ENCODE peak calls at places on chromosomes 7 and 10, in five cellular contexts. O is IMR-90, D is fibroblast of lung, H is spleen, R is left ventricle myocardium inferior. E is an unnamed sample. For H3K4me1, the result is how much of the 10 kb centered on the place peaks cover.

GRCh38 chr7:31104361-31105255 is 52.5 kb downstream of the ADCYAP1R1 start:
- DNase-seq in O (no peak), D (no peak), H (peak), R (no peak), E (peak)

GRCh38 chr10:18397886-18398285 is 253.5 kb downstream of the NSUN6 start:
- DNase-seq in O (no peak), D (no peak), H (no peak), R (no peak), E (no peak)

GRCh38 chr10:95214793-95215192 is 20.8 kb downstream of the ACSM6 start:
- DNase-seq in O (peak), D (peak), H (no peak), R (no peak), E (no peak)

GRCh38 chr10:11959966-11960365 is 82.6 kb downstream of the UPF2 start:
- DNase-seq in O (no peak), D (no peak), H (no peak), R (no peak), E (no peak)

GRCh38 chr10:35896011-35896410 is 253.9 kb upstream of the FZD8 start:
- DNase-seq in O (peak), D (peak), H (no peak), R (no peak), E (no peak)

GRCh38 chr7:36115448-36116321 is 37.4 kb upstream of the EEPD1 start:
- DNase-seq in O (peak), D (peak), H (no peak), R (peak), E (peak)

GRCh38 chr7:628041-628763 is 98.3 kb upstream of the DNAAF5 start:
- DNase-seq in O (no peak), D (no peak), H (peak), R (no peak), E (no peak)

GRCh38 chr7:11474902-11475585 is 357.0 kb downstream of the THSD7A start:
- DNase-seq in O (no peak), D (no peak), H (no peak), R (no peak), E (no peak)

GRCh38 chr10:101987136-101987535 is 68.8 kb downstream of the ARMH3 start:
- DNase-seq in O (no peak), D (no peak), H (no peak), R (no peak), E (no peak)

GRCh38 chr7:155227788-155228458 is 69.8 kb upstream of the INSIG1 start:
- DNase-seq in O (no peak), D (no peak), H (peak), R (no peak), E (no peak)

GRCh38 chr7:135374736-135375135 is 135.2 kb downstream of the CNOT4 start:
- DNase-seq in O (no peak), D (no peak), H (no peak), R (no peak), E (no peak)

GRCh38 chr10:127600479-127600878 is 51.4 kb downstream of the NPS start:
- DNase-seq in O (no peak), D (no peak), H (no peak), R (no peak), E (no peak)

GRCh38 chr10:125013529-125013872 is 71.6 kb downstream of the ZRANB1 start:
- DNase-seq in O (no peak), D (no peak), H (no peak), R (peak), E (no peak)

GRCh38 chr7:107207459-107207858 is 38.7 kb downstream of the HBP1 start:
- DNase-seq in O (no peak), D (no peak), H (no peak), R (no peak), E (no peak)

GRCh38 chr7:28301148-28301641 is 111.1 kb upstream of the CREB5 start:
- DNase-seq in O (peak), D (peak), H (no peak), R (no peak), E (no peak)

GRCh38 chr7:50588937-50589336 is 23.7 kb upstream of the DDC start:
- DNase-seq in O (no peak), D (no peak), H (no peak), R (no peak), E (no peak)

GRCh38 chr10:30219977-30220751 is 128.9 kb downstream of the MTPAP start:
- DNase-seq in O (peak), D (peak), H (no peak), R (no peak), E (no peak)

GRCh38 chr10:99339077-99339476 is 9.9 kb downstream of the CNNM1 start:
- DNase-seq in O (peak), D (peak), H (no peak), R (no peak), E (no peak)

GRCh38 chr10:110837418-110838120 is 34.2 kb upstream of the PDCD4 start:
- DNase-seq in O (no peak), D (no peak), H (no peak), R (no peak), E (no peak)

GRCh38 chr7:68152205-68152604 is 1155.6 kb downstream of the TYW1 start:
- DNase-seq in O (no peak), D (no peak), H (no peak), R (no peak), E (no peak)

GRCh38 chr10:112352044-112352443 is 21.9 kb upstream of the ACSL5 start:
- DNase-seq in O (no peak), D (no peak), H (no peak), R (no peak), E (no peak)

GRCh38 chr10:79948976-79949722 is at the start of gene SFTPD:
- DNase-seq in O (no peak), D (no peak), H (no peak), R (no peak), E (no peak)

GRCh38 chr7:43954524-43955228 is 28.4 kb downstream of the UBE2D4 start:
- DNase-seq in O (peak), D (peak), H (no peak), R (no peak), E (no peak)

GRCh38 chr10:44799971-44800370 is 111.2 kb upstream of the TMEM72 start:
- DNase-seq in O (no peak), D (peak), H (no peak), R (no peak), E (no peak)

GRCh38 chr10:14649739-14650138 is 125.0 kb downstream of the FAM107B start:
- DNase-seq in O (no peak), D (no peak), H (no peak), R (no peak), E (no peak)

GRCh38 chr10:14639635-14640034 is 135.1 kb downstream of the FAM107B start:
- DNase-seq in O (no peak), D (no peak), H (no peak), R (no peak), E (no peak)

GRCh38 chr10:14648936-14649335 is 125.8 kb downstream of the FAM107B start:
- DNase-seq in O (no peak), D (no peak), H (no peak), R (no peak), E (no peak)

GRCh38 chr10:14648042-14648765 is 126.5 kb downstream of the FAM107B start:
- DNase-seq in O (peak), D (peak), H (peak), R (peak), E (peak)

GRCh38 chr10:14645239-14645960 is 129.3 kb downstream of the FAM107B start:
- DNase-seq in O (no peak), D (no peak), H (no peak), R (no peak), E (no peak)
- H3K4me1 ChIP-seq in O (under half), D (under half), H (under half), R (under half), E (under half)

GRCh38 chr7:149688836-149689590 is 84.4 kb downstream of the ZNF467 start:
- DNase-seq in O (no peak), D (no peak), H (no peak), R (no peak), E (no peak)
- H3K4me1 ChIP-seq in O (under half), D (under half), H (under half), R (under half), E (under half)

GRCh38 chr7:108310351-108310750 is 145.9 kb downstream of the NRCAM start:
- DNase-seq in O (no peak), D (peak), H (no peak), R (no peak), E (no peak)
- H3K4me1 ChIP-seq in O (under half), D (under half), H (under half), R (under half), E (under half)

GRCh38 chr10:70461397-70462348 is 16.9 kb upstream of the PALD1 start:
- DNase-seq in O (peak), D (peak), H (no peak), R (peak), E (peak)

GRCh38 chr10:70459061-70459770 is 17.7 kb upstream of the NODAL start:
- DNase-seq in O (no peak), D (no peak), H (no peak), R (no peak), E (peak)

GRCh38 chr10:70457759-70458305 is 16.4 kb upstream of the NODAL start:
- DNase-seq in O (no peak), D (no peak), H (no peak), R (no peak), E (no peak)

GRCh38 chr10:70458329-70459060 is 17.0 kb upstream of the NODAL start:
- DNase-seq in O (peak), D (peak), H (peak), R (peak), E (peak)

DNA sequence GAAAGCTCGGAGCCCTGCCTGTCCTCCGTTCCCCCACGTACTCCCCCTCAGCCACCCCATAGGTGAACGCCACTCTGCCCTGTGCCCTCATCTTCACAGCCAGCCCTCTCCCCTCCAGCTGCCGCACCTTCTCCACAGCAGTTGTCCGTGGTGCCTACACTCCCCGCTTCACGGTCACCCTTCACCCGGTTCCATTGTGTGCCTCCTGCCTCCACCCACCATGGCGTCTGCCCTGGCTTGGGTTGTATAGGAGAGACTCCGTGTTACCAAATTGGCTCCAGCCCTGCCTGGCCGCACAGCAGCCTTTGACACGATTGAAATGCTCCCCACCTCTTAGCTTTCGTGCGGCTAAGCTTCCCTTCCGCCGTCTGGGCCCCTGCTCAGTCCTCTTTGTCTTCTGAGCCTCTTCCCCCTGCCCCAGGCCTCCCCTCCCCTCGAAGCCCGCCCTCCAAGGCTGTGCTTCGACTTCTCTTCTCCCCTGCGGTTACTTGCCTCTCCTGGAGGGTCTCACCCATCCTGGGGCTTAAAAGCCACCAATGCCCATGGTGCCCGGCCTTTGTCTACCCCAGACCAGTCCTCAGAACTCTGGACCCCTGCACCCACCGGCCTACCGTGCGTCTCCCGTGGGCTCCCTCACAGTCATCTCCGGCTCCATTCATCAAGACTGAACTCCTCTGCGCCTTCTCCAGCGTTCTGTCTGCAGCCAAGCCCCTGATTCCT is 18.4 kb upstream of the NODAL start:
- DNase-seq in O (no peak), D (no peak), H (no peak), R (no peak), E (no peak)
- H3K4me1 ChIP-seq in O (under half), D (under half), H (half or more), R (half or more), E (under half)

DNA sequence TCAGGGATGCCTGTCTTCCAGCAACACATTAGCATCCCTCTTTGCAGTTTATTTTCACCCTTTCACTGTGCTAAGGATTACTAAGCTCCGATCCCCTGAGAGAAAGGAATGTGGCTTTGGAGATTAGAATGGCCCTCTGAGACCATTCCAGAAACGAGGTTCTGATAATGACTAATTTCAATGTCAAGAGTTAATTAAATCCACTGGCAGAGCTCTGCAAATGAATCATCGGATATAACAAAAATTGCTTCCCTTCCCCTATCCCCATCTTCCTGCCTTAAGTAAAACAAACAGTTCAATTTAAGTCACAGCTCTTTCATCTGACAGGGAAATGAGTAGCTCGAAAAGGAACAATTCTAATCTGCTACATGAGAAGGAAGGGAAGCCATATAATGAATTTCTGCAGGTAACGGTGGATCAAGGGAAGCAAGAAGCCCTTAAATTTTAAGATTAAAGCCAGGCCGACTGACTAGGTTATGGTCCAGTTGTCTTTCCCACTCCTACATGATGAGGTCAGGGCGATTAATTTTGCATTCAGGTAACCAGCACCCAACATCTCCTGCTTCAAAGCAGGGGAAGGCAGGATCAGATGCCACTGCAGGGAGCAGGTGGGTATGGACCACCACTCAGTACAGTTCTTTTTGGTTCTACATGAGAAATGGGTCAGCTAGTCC is 50.5 kb downstream of the MALSU1 start:
- DNase-seq in O (peak), D (peak), H (no peak), R (no peak), E (no peak)
- H3K4me1 ChIP-seq in O (under half), D (under half), H (under half), R (under half), E (under half)

DNA sequence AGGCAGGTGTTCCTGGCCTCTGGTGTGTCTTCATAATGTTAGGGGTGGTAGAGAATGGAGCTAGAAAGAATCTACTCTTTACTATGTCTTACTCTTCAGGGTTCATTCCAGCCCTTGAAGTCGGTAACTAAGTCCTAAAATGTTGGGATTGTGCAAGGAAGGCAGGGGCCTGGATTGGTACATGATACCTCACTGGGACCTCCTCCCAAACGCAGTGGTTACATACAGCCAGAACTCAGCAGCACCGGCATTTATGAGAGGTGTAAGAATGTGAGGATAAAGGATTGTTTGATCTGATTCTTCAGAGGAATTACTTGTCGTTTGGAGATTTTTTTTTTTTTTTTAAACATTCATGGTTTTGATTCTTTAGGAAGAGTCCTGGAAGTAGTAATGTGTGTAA is 6.9 kb downstream of the COMTD1 start:
- DNase-seq in O (no peak), D (no peak), H (no peak), R (no peak), E (no peak)
- H3K4me1 ChIP-seq in O (under half), D (under half), H (half or more), R (half or more), E (under half)

GRCh38 chr7:18278306-18278705 is 217.2 kb upstream of the HDAC9 start:
- DNase-seq in O (no peak), D (no peak), H (no peak), R (no peak), E (no peak)
- H3K4me1 ChIP-seq in O (under half), D (under half), H (under half), R (under half), E (under half)

E was measured in tibial artery.